ENCODE peak calls at places on chromosomes 4 and X, in eight cellular contexts. U is NCI-H82; T is stimulated activated CD8-positive, alpha-beta memory T cell treated with anti-CD3 and anti-CD28 coated beads, Interleukin-12 subunit alpha, Interleukin-12 subunit beta, amount 100 ng/mL, for 4 hours; F is GM12865; V is NCI-H2171 treated with DMSO at 0.1 percent for 48 hours; R is amniotic stem cell; K is lower lobe of right lung; C is uterus. G is an unnamed sample.

GRCh38 chr4:81870275-81870674 is 398.6 kb upstream of the RASGEF1B start:
- DNase-seq in R (no peak), U (no peak), K (no peak), T (no peak), V (peak; percentile 5), C (no peak), F (no peak), G (no peak)

GRCh38 chr4:186137193-186137792 is 32.8 kb downstream of the FAM149A start:
- DNase-seq in K (no peak), V (peak; percentile 10), T (no peak), U (peak; percentile 10), C (no peak), F (peak; percentile 29), R (peak; percentile 3), G (peak; percentile 54)

GRCh38 chrX:46757593-46757992 is 1.3 kb downstream of the SLC9A7 start:
- DNase-seq in K (no peak), C (no peak), U (no peak), F (peak; percentile 10), T (no peak), V (no peak), R (no peak), G (peak; percentile 20)

GRCh38 chr4:89489338-89489771 is 181.8 kb upstream of the GPRIN3 start:
- DNase-seq in T (no peak), V (no peak), F (no peak), U (no peak), K (no peak), R (no peak), C (no peak), G (no peak)

GRCh38 chrX:107775734-107776511 is at the start of gene TSC22D3:
- DNase-seq in V (peak; percentile 53), T (peak; percentile 3), K (peak; percentile 87), C (peak; percentile 74), F (peak; percentile 60), U (peak; percentile 78), R (peak; percentile 18), G (peak; percentile 89)

GRCh38 chrX:10892605-10893225 is 218.4 kb upstream of the HCCS start:
- DNase-seq in R (no peak), U (no peak), F (no peak), K (no peak), T (no peak), C (no peak), V (no peak), G (no peak)

GRCh38 chr4:125368684-125369083 is 53.9 kb downstream of the FAT4 start:
- DNase-seq in F (no peak), T (no peak), U (no peak), C (no peak), K (no peak), V (peak; percentile 71), R (peak; percentile 55), G (no peak)

GRCh38 chr4:36590343-36590742 is 308.9 kb downstream of the DTHD1 start:
- DNase-seq in T (no peak), K (no peak), F (no peak), R (no peak), U (no peak), C (no peak), V (no peak), G (no peak)

GRCh38 chr4:85496933-85497332 is 22.0 kb downstream of the ARHGAP24 start:
- DNase-seq in V (no peak), U (no peak), T (no peak), K (no peak), R (no peak), C (no peak), F (no peak), G (no peak)

G was measured in KBM-7.